ENCODE peak calls at places on chromosomes 7 and 10, in five cellular contexts. K is stimulated activated CD4-positive, alpha-beta T cell treated with anti-CD3 and anti-CD28 coated beads, Interleukin-2, amount 100 ng/mL, for 48 hours; B is endothelial cell; E is neural crest cell; L is Ammon's horn. X is an unnamed sample.

GRCh38 chr10:89129850-89130396 is 77.2 kb downstream of the CH25H start:
- DNase-seq in K (no peak), B (no peak), E (no peak), L (peak; percentile 67), X (no peak)

GRCh38 chr10:31528834-31529233 is 209.8 kb downstream of the ZEB1 start:
- DNase-seq in K (no peak), B (no peak), E (no peak), L (no peak), X (no peak)

GRCh38 chr10:124339951-124340760 is 78.6 kb downstream of the OAT start:
- DNase-seq in K (no peak), B (no peak), E (no peak), L (no peak), X (no peak)

GRCh38 chr7:66353547-66353946 is 148.4 kb downstream of the TPST1 start:
- DNase-seq in K (no peak), B (no peak), E (no peak), L (no peak), X (no peak)

GRCh38 chr7:40192036-40192435 is 57.2 kb downstream of the SUGCT start:
- DNase-seq in K (no peak), B (no peak), E (no peak), L (no peak), X (no peak)

GRCh38 chr7:90492250-90492649 is 22.8 kb downstream of the PTTG1IP2 start:
- DNase-seq in K (no peak), B (no peak), E (no peak), L (no peak), X (no peak)

GRCh38 chr7:143361552-143362125 is 874 bp downstream of the FAM131B start:
- DNase-seq in K (no peak), B (no peak), E (no peak), L (no peak), X (peak; percentile 60)

GRCh38 chr10:75858357-75858756 is 426.9 kb downstream of the LRMDA start:
- DNase-seq in K (no peak), B (no peak), E (no peak), L (no peak), X (no peak)

GRCh38 chr7:69661342-69661741 is 63.1 kb downstream of the AUTS2 start:
- DNase-seq in K (no peak), B (no peak), E (no peak), L (no peak), X (no peak)

GRCh38 chr7:135690566-135690965 is 28.3 kb downstream of the STMP1 start:
- DNase-seq in K (no peak), B (no peak), E (no peak), L (no peak), X (no peak)

GRCh38 chr10:79149662-79150443 is 81.1 kb downstream of the ZMIZ1 start:
- DNase-seq in K (peak; percentile 23), B (no peak), E (no peak), L (no peak), X (no peak)

GRCh38 chr10:93126484-93127052 is 52.9 kb downstream of the CYP26A1 start:
- DNase-seq in K (no peak), B (no peak), E (no peak), L (no peak), X (no peak)

GRCh38 chr7:51140203-51140938 is 176.2 kb downstream of the COBL start:
- DNase-seq in K (no peak), B (no peak), E (no peak), L (no peak), X (no peak)

GRCh38 chr7:80876894-80877414 is 41.9 kb downstream of the SEMA3C start:
- DNase-seq in K (no peak), B (no peak), E (no peak), L (no peak), X (no peak)

GRCh38 chr7:150384406-150385239 is 5.5 kb downstream of the ZNF775 start:
- DNase-seq in K (no peak), B (no peak), E (no peak), L (no peak), X (no peak)

GRCh38 chr7:158395780-158396214 is 191.8 kb downstream of the PTPRN2 start:
- DNase-seq in K (no peak), B (no peak), E (no peak), L (no peak), X (no peak)

GRCh38 chr7:48084727-48085432 is 4.2 kb upstream of the UPP1 start:
- DNase-seq in K (peak; percentile 58), B (no peak), E (no peak), L (no peak), X (no peak)

GRCh38 chr10:111999205-111999914 is 184.2 kb downstream of the GPAM start:
- DNase-seq in K (no peak), B (no peak), E (no peak), L (no peak), X (peak; percentile 55)

GRCh38 chr7:92621641-92622429 is 31.6 kb upstream of the FAM133B start:
- DNase-seq in K (no peak), B (no peak), E (no peak), L (no peak), X (no peak)

GRCh38 chr10:24938076-24938475 is 14.3 kb downstream of the PRTFDC1 start:
- DNase-seq in K (no peak), B (no peak), E (no peak), L (no peak), X (no peak)

GRCh38 chr10:86253171-86254072 is 113.2 kb downstream of the GRID1 start:
- DNase-seq in K (no peak), B (no peak), E (no peak), L (no peak), X (peak; percentile 51)

GRCh38 chr7:100933735-100934134 is 15.6 kb upstream of the MUC3A start:
- DNase-seq in K (no peak), B (no peak), E (no peak), L (no peak), X (no peak)

GRCh38 chr7:131381069-131381838 is 53.6 kb downstream of the MKLN1 start:
- DNase-seq in K (no peak), B (no peak), E (no peak), L (no peak), X (no peak)

GRCh38 chr7:130899638-130900401 is 165.8 kb upstream of the KLF14 start:
- DNase-seq in K (no peak), B (no peak), E (no peak), L (no peak), X (peak; percentile 16)

GRCh38 chr7:81583882-81584533 is 185.8 kb downstream of the HGF start:
- DNase-seq in K (no peak), B (no peak), E (no peak), L (no peak), X (no peak)

GRCh38 chr7:44887293-44887692 is 2.0 kb upstream of the PURB start:
- DNase-seq in K (no peak), B (no peak), E (no peak), L (no peak), X (no peak)

GRCh38 chr7:35780070-35780469 is 20.8 kb upstream of the SEPTIN7 start:
- DNase-seq in K (no peak), B (no peak), E (no peak), L (no peak), X (no peak)

GRCh38 chr10:46301721-46302479 is 15.1 kb downstream of the ANTXRL start:
- DNase-seq in K (no peak), B (no peak), E (no peak), L (no peak), X (peak; percentile 39)

GRCh38 chr10:30811665-30812017 is 182.1 kb upstream of the LYZL2 start:
- DNase-seq in K (no peak), B (no peak), E (no peak), L (no peak), X (no peak)

GRCh38 chr7:80298201-80298600 is 163.6 kb downstream of the GNAI1 start:
- DNase-seq in K (no peak), B (no peak), E (no peak), L (no peak), X (no peak)

GRCh38 chr10:92142949-92143348 is 147.9 kb downstream of the CPEB3 start:
- DNase-seq in K (no peak), B (no peak), E (no peak), L (no peak), X (no peak)

GRCh38 chr7:16847381-16847860 is 34.4 kb downstream of the AGR3 start:
- DNase-seq in K (no peak), B (no peak), E (no peak), L (no peak), X (no peak)

GRCh38 chr10:112689327-112689726 is 242.3 kb downstream of the VTI1A start:
- DNase-seq in K (no peak), B (peak; percentile 44), E (peak; percentile 27), L (no peak), X (no peak)

GRCh38 chr10:75770634-75771081 is 339.2 kb downstream of the LRMDA start:
- DNase-seq in K (no peak), B (no peak), E (no peak), L (no peak), X (no peak)

GRCh38 chr7:46133076-46133475 is 212.0 kb upstream of the IGFBP3 start:
- DNase-seq in K (no peak), B (no peak), E (no peak), L (no peak), X (no peak)

GRCh38 chr7:7977774-7978173 is 9.2 kb downstream of the GLCCI1 start:
- DNase-seq in K (no peak), B (no peak), E (no peak), L (no peak), X (no peak)

GRCh38 chr10:7492660-7493046 is 81.8 kb upstream of the SFMBT2 start:
- DNase-seq in K (no peak), B (no peak), E (no peak), L (no peak), X (no peak)

GRCh38 chr7:139560199-139560598 is 36.7 kb downstream of the CLEC2L start:
- DNase-seq in K (no peak), B (no peak), E (no peak), L (no peak), X (no peak)

GRCh38 chr10:128843972-128844371 is 623.1 kb upstream of the MGMT start:
- DNase-seq in K (no peak), B (no peak), E (no peak), L (no peak), X (no peak)

GRCh38 chr7:76069238-76069638 is 21.3 kb downstream of the MDH2 start:
- DNase-seq in K (no peak), B (no peak), E (no peak), L (peak; percentile 77), X (no peak)

X was measured in ecto neural progenitor cell.